ENCODE peak calls at places on chromosomes 1 and 21, in eight cellular contexts. S is lower lobe of right lung; V is cardiac septum; T is body of pancreas; B is fibroblast of mammary gland; G is NCI-H748 treated with DMSO at 0.1 percent for 48 hours; C is Right ventricle myocardium superior; K is activated T-helper 1 cell treated with anti-CD3 and anti-CD28 coated beads, Interleukin-12 subunit alpha, Interleukin-12 subunit beta, Interleukin-2, Interleukin-4 antibody, amounts not matched to agents 30 ng/mL and 10 ng/mL and 1 ng/mL, durations not matched to agents 14 hours and 24 hours and 36 hours. F is an unnamed sample.
A peak's percentile ranks its signal among the peaks of the same experiment; 100 is the strongest.

GRCh38 chr1:22150923-22151322 is 8.0 kb upstream of the WNT4 start:
- DNase-seq in S (no peak), K (no peak), C (no peak), G (no peak), B (no peak), V (no peak), T (no peak), F (no peak)

GRCh38 chr21:36647279-36648093 is 51.4 kb upstream of the SIM2 start:
- DNase-seq in T (no peak), B (peak; percentile 41), K (no peak), C (no peak), G (no peak), V (no peak), S (no peak), F (peak; percentile 47)

GRCh38 chr1:182614796-182615451 is 10.7 kb upstream of the RGS16 start:
- DNase-seq in T (peak; percentile 46), C (peak; percentile 91), K (peak; percentile 34), G (peak; percentile 21), V (peak; percentile 94), S (peak; percentile 84), B (peak; percentile 87), F (peak; percentile 76)

GRCh38 chr1:8040586-8040985 is 14.5 kb upstream of the ERRFI1 start:
- DNase-seq in G (no peak), V (no peak), K (no peak), T (peak; percentile 90), C (peak; percentile 71), S (peak; percentile 73), B (peak; percentile 100), F (peak; percentile 91)

GRCh38 chr1:179761296-179761695 is 18.2 kb downstream of the FAM163A start:
- DNase-seq in G (no peak), S (no peak), K (no peak), T (no peak), C (no peak), V (no peak), B (no peak), F (no peak)

GRCh38 chr1:217526636-217527035 is 104.3 kb downstream of the GPATCH2 start:
- DNase-seq in B (no peak), G (no peak), V (no peak), S (no peak), T (no peak), K (no peak), C (no peak), F (no peak)

GRCh38 chr1:167912294-167912693 is 1.6 kb downstream of the ADCY10 start:
- DNase-seq in V (no peak), G (no peak), S (no peak), B (no peak), K (no peak), C (no peak), T (no peak), F (no peak)

GRCh38 chr1:198937231-198938031 is 298.6 kb downstream of the PTPRC start:
- DNase-seq in B (peak; percentile 95), K (peak; percentile 71), T (peak; percentile 19), V (peak; percentile 76), G (peak; percentile 25), S (no peak), C (no peak), F (no peak)

GRCh38 chr1:101482306-101482705 is 245.5 kb downstream of the S1PR1 start:
- DNase-seq in G (no peak), K (no peak), C (no peak), T (no peak), B (no peak), V (no peak), S (no peak), F (no peak)

GRCh38 chr1:11806307-11806936 is 431 bp downstream of the CLCN6 start:
- DNase-seq in S (no peak), G (peak; percentile 37), K (peak; percentile 5), B (peak; percentile 49), V (peak; percentile 44), C (no peak), T (no peak), F (no peak)